ENCODE peak calls at places on chromosome 18, in ten cellular contexts. U, Y, H, T, S, V, W, F, C and A are unnamed samples.

GRCh38 chr18:23131693-23132319 is 3.5 kb upstream of the CABLES1 start:
- DNase-seq in U (peak), Y (no peak), H (no peak), T (no peak), S (peak), V (peak), W (peak), F (no peak), C (peak), A (peak)

GRCh38 chr18:43606800-43607199 is 329.5 kb upstream of the SYT4 start:
- DNase-seq in U (no peak), Y (no peak), H (no peak), T (no peak), S (no peak), V (no peak), W (no peak), F (no peak), C (no peak), A (no peak)

GRCh38 chr18:76565238-76566173 is 70.5 kb upstream of the ZNF516 start:
- DNase-seq in U (no peak), Y (no peak), H (no peak), T (no peak), S (peak), V (no peak), W (no peak), F (peak), C (peak), A (no peak)

GRCh38 chr18:8661754-8662573 is 43.4 kb upstream of the MTCL1 start:
- DNase-seq in U (no peak), Y (no peak), H (no peak), T (no peak), S (no peak), V (no peak), W (no peak), F (no peak), C (no peak), A (no peak)

GRCh38 chr18:46167971-46168370 is 63.8 kb downstream of the HAUS1 start:
- DNase-seq in U (peak), Y (no peak), H (no peak), T (no peak), S (no peak), V (peak), W (peak), F (no peak), C (no peak), A (no peak)

GRCh38 chr18:48109961-48110493 is 179.6 kb upstream of the SMAD2 start:
- DNase-seq in U (no peak), Y (no peak), H (no peak), T (no peak), S (no peak), V (no peak), W (no peak), F (no peak), C (no peak), A (no peak)

GRCh38 chr18:24876266-24876665 is 415.8 kb downstream of the HRH4 start:
- DNase-seq in U (no peak), Y (no peak), H (no peak), T (no peak), S (no peak), V (no peak), W (no peak), F (no peak), C (no peak), A (no peak)

GRCh38 chr18:75244336-75244735 is 33.7 kb downstream of the TSHZ1 start:
- DNase-seq in U (peak), Y (no peak), H (no peak), T (no peak), S (peak), V (no peak), W (no peak), F (no peak), C (no peak), A (no peak)

GRCh38 chr18:79421275-79421857 is 25.6 kb downstream of the NFATC1 start:
- DNase-seq in U (no peak), Y (no peak), H (no peak), T (no peak), S (no peak), V (no peak), W (no peak), F (no peak), C (no peak), A (no peak)

GRCh38 chr18:61893304-61893970 is 630 bp upstream of the RNF152 start:
- DNase-seq in U (peak), Y (no peak), H (no peak), T (no peak), S (no peak), V (no peak), W (peak), F (no peak), C (no peak), A (peak)

GRCh38 chr18:47407736-47408135 is 156.3 kb upstream of the SKOR2 start:
- DNase-seq in U (no peak), Y (no peak), H (no peak), T (no peak), S (no peak), V (no peak), W (no peak), F (no peak), C (no peak), A (no peak)

GRCh38 chr18:46169464-46169941 is 65.3 kb downstream of the HAUS1 start:
- DNase-seq in U (no peak), Y (no peak), H (no peak), T (no peak), S (peak), V (no peak), W (no peak), F (no peak), C (no peak), A (no peak)

GRCh38 chr18:55500316-55501086 is 87.5 kb downstream of the TCF4 start:
- DNase-seq in U (no peak), Y (no peak), H (no peak), T (no peak), S (no peak), V (no peak), W (no peak), F (no peak), C (peak), A (no peak)

GRCh38 chr18:70454705-70455322 is 166.0 kb downstream of the SOCS6 start:
- DNase-seq in U (no peak), Y (peak), H (no peak), T (no peak), S (peak), V (no peak), W (no peak), F (peak), C (peak), A (no peak)

GRCh38 chr18:4016391-4017049 is 438.6 kb downstream of the DLGAP1 start:
- DNase-seq in U (no peak), Y (peak), H (no peak), T (no peak), S (no peak), V (no peak), W (no peak), F (no peak), C (no peak), A (no peak)

GRCh38 chr18:78031589-78031988 is 781.9 kb downstream of the GALR1 start:
- DNase-seq in U (no peak), Y (no peak), H (no peak), T (no peak), S (no peak), V (no peak), W (no peak), F (no peak), C (no peak), A (no peak)

GRCh38 chr18:26813043-26813442 is 52.5 kb downstream of the AQP4 start:
- DNase-seq in U (no peak), Y (peak), H (no peak), T (no peak), S (peak), V (no peak), W (no peak), F (no peak), C (peak), A (no peak)

GRCh38 chr18:2612996-2613395 is 41.6 kb downstream of the NDC80 start:
- DNase-seq in U (no peak), Y (no peak), H (no peak), T (no peak), S (no peak), V (no peak), W (no peak), F (no peak), C (no peak), A (no peak)

GRCh38 chr18:72541871-72542690 is 2.1 kb downstream of the CBLN2 start:
- DNase-seq in U (no peak), Y (no peak), H (no peak), T (no peak), S (peak), V (no peak), W (no peak), F (no peak), C (no peak), A (no peak)

GRCh38 chr18:21897811-21898210 is 157.2 kb downstream of the MIB1 start:
- DNase-seq in U (no peak), Y (no peak), H (no peak), T (no peak), S (peak), V (no peak), W (peak), F (peak), C (peak), A (no peak)

GRCh38 chr18:32372381-32373061 is 98.2 kb downstream of the GAREM1 start:
- DNase-seq in U (no peak), Y (peak), H (no peak), T (no peak), S (no peak), V (no peak), W (no peak), F (no peak), C (no peak), A (no peak)

GRCh38 chr18:34723143-34723542 is 13.0 kb downstream of the DTNA start:
- DNase-seq in U (no peak), Y (no peak), H (no peak), T (no peak), S (no peak), V (no peak), W (no peak), F (no peak), C (no peak), A (no peak)

GRCh38 chr18:46335551-46336059 is 231.4 kb downstream of the HAUS1 start:
- DNase-seq in U (no peak), Y (no peak), H (no peak), T (no peak), S (no peak), V (no peak), W (no peak), F (no peak), C (no peak), A (no peak)

GRCh38 chr18:31741096-31741735 is 19.5 kb downstream of the SLC25A52 start:
- DNase-seq in U (peak), Y (no peak), H (no peak), T (no peak), S (peak), V (peak), W (no peak), F (no peak), C (no peak), A (peak)

GRCh38 chr18:12406376-12407111 is 1.2 kb upstream of the PRELID3A start:
- DNase-seq in U (no peak), Y (no peak), H (no peak), T (no peak), S (no peak), V (peak), W (no peak), F (no peak), C (no peak), A (no peak)

GRCh38 chr18:6509417-6510198 is 94.9 kb upstream of the L3MBTL4 start:
- DNase-seq in U (no peak), Y (no peak), H (no peak), T (no peak), S (no peak), V (no peak), W (no peak), F (no peak), C (no peak), A (no peak)

GRCh38 chr18:44098551-44099098 is 582.1 kb upstream of the SETBP1 start:
- DNase-seq in U (no peak), Y (no peak), H (no peak), T (no peak), S (peak), V (no peak), W (no peak), F (no peak), C (no peak), A (no peak)

GRCh38 chr18:62751341-62751821 is 36.0 kb downstream of the PHLPP1 start:
- DNase-seq in U (no peak), Y (no peak), H (no peak), T (no peak), S (peak), V (no peak), W (no peak), F (no peak), C (no peak), A (no peak)